ENCODE peak calls at places on chromosomes 2 and 18, in ten cellular contexts. One of them, this sample, is unnamed.

GRCh38 chr2:131572175-131572574 is 44.5 kb downstream of the CCDC74A start:
- DNase-seq in CD4-positive, alpha-beta T cell: no peak
- DNase-seq in PC-9: no peak
- DNase-seq in ovary: no peak
- DNase-seq in epithelial cell of esophagus: no peak
- DNase-seq in GM06990: no peak
- DNase-seq in neural crest cell: no peak
- DNase-seq in ascending aorta: no peak
- DNase-seq in NB4: no peak
- DNase-seq in GM12864: no peak
- DNase-seq in this sample: no peak

GRCh38 chr2:189560273-189560586 is 20.4 kb downstream of the SLC40A1 start:
- DNase-seq in CD4-positive, alpha-beta T cell: no peak
- DNase-seq in PC-9: no peak
- DNase-seq in ovary: no peak
- DNase-seq in epithelial cell of esophagus: no peak
- DNase-seq in GM06990: no peak
- DNase-seq in neural crest cell: no peak
- DNase-seq in ascending aorta: no peak
- DNase-seq in NB4: no peak
- DNase-seq in GM12864: no peak
- DNase-seq in this sample: no peak

GRCh38 chr2:60745761-60746160 is 10.3 kb upstream of the PAPOLG start:
- DNase-seq in CD4-positive, alpha-beta T cell: no peak
- DNase-seq in PC-9: no peak
- DNase-seq in ovary: no peak
- DNase-seq in epithelial cell of esophagus: no peak
- DNase-seq in GM06990: no peak
- DNase-seq in neural crest cell: no peak
- DNase-seq in ascending aorta: no peak
- DNase-seq in NB4: peak
- DNase-seq in GM12864: no peak
- DNase-seq in this sample: no peak

GRCh38 chr2:27290571-27290970 is 8.3 kb downstream of the TRIM54 start:
- DNase-seq in CD4-positive, alpha-beta T cell: no peak
- DNase-seq in PC-9: no peak
- DNase-seq in ovary: no peak
- DNase-seq in epithelial cell of esophagus: no peak
- DNase-seq in GM06990: no peak
- DNase-seq in neural crest cell: no peak
- DNase-seq in ascending aorta: no peak
- DNase-seq in NB4: no peak
- DNase-seq in GM12864: no peak
- DNase-seq in this sample: no peak

GRCh38 chr2:146952691-146953090 is 892.1 kb upstream of the ACVR2A start:
- DNase-seq in CD4-positive, alpha-beta T cell: no peak
- DNase-seq in PC-9: no peak
- DNase-seq in ovary: no peak
- DNase-seq in epithelial cell of esophagus: no peak
- DNase-seq in GM06990: no peak
- DNase-seq in neural crest cell: no peak
- DNase-seq in ascending aorta: no peak
- DNase-seq in NB4: no peak
- DNase-seq in GM12864: no peak
- DNase-seq in this sample: no peak

GRCh38 chr2:234495076-234495800 is 1.6 kb downstream of the ARL4C start:
- DNase-seq in CD4-positive, alpha-beta T cell: peak
- DNase-seq in PC-9: peak
- DNase-seq in ovary: no peak
- DNase-seq in epithelial cell of esophagus: peak
- DNase-seq in GM06990: no peak
- DNase-seq in neural crest cell: no peak
- DNase-seq in ascending aorta: no peak
- DNase-seq in NB4: no peak
- DNase-seq in GM12864: no peak
- DNase-seq in this sample: no peak

GRCh38 chr2:10384089-10384734 is 63.9 kb downstream of the ODC1 start:
- DNase-seq in CD4-positive, alpha-beta T cell: no peak
- DNase-seq in PC-9: no peak
- DNase-seq in ovary: no peak
- DNase-seq in epithelial cell of esophagus: no peak
- DNase-seq in GM06990: no peak
- DNase-seq in neural crest cell: no peak
- DNase-seq in ascending aorta: no peak
- DNase-seq in NB4: peak
- DNase-seq in GM12864: no peak
- DNase-seq in this sample: no peak

GRCh38 chr2:158213743-158214142 is 112.1 kb downstream of the UPP2 start:
- DNase-seq in CD4-positive, alpha-beta T cell: no peak
- DNase-seq in PC-9: no peak
- DNase-seq in ovary: no peak
- DNase-seq in epithelial cell of esophagus: no peak
- DNase-seq in GM06990: no peak
- DNase-seq in neural crest cell: no peak
- DNase-seq in ascending aorta: no peak
- DNase-seq in NB4: no peak
- DNase-seq in GM12864: no peak
- DNase-seq in this sample: no peak

GRCh38 chr2:81714817-81715216 is 1410.3 kb upstream of the LRRTM1 start:
- DNase-seq in CD4-positive, alpha-beta T cell: no peak
- DNase-seq in PC-9: no peak
- DNase-seq in ovary: no peak
- DNase-seq in epithelial cell of esophagus: no peak
- DNase-seq in GM06990: no peak
- DNase-seq in neural crest cell: no peak
- DNase-seq in ascending aorta: no peak
- DNase-seq in NB4: no peak
- DNase-seq in GM12864: no peak
- DNase-seq in this sample: no peak

GRCh38 chr18:26545335-26545734 is 3.0 kb downstream of the KCTD1 start:
- DNase-seq in CD4-positive, alpha-beta T cell: no peak
- DNase-seq in PC-9: no peak
- DNase-seq in ovary: no peak
- DNase-seq in epithelial cell of esophagus: no peak
- DNase-seq in GM06990: no peak
- DNase-seq in neural crest cell: no peak
- DNase-seq in ascending aorta: no peak
- DNase-seq in NB4: no peak
- DNase-seq in GM12864: no peak
- DNase-seq in this sample: no peak

DNA sequence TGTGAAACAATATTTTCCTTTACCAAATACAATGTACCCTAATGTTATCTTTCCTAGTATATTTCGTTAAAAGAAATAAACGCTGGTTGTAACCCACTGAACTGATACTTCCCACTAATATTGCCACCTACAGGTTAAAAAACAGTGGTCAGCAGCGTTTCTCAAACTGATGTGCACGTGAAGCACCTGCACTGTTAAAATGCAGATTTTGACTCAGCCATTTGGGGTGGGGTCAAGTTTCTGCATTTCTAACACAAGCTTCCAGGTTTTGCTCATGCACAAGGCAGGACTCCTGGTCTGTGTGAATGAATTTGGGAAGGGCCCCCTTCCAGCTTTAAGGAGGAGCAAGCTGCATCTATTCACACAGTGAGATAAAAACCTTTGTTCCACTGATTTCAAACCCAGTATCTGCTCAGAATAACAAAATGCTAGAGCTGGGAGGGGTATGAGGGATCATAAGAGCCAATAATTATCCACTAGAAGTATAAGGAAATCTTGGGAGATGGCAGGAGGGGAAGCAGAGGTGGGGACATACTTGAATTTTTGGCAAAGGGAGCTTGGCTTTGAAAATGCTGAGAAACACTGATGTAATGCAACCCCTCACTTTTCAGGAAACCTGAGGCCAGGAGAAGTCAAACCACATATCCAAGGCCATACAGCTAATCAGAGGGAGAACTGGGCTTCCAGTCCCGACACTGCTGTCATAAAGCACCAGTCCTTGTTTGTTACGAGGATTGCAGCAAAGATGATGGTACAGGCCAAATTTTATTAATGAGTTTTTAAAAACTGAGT is 116.2 kb downstream of the RBMS1 start:
- DNase-seq in CD4-positive, alpha-beta T cell: no peak
- DNase-seq in PC-9: no peak
- DNase-seq in ovary: no peak
- DNase-seq in epithelial cell of esophagus: no peak
- DNase-seq in GM06990: no peak
- DNase-seq in neural crest cell: no peak
- DNase-seq in ascending aorta: no peak
- DNase-seq in NB4: no peak
- DNase-seq in GM12864: no peak
- DNase-seq in this sample: no peak
- TF ChIP-seq CTCF in CD4-positive, alpha-beta T cell: no peak
- TF ChIP-seq CTCF in PC-9: no peak
- TF ChIP-seq CTCF in ovary: no peak
- TF ChIP-seq CTCF in epithelial cell of esophagus: no peak
- TF ChIP-seq CTCF in GM06990: peak
- TF ChIP-seq CTCF in neural crest cell: no peak
- TF ChIP-seq CTCF in ascending aorta: no peak
- TF ChIP-seq CTCF in NB4: peak
- TF ChIP-seq CTCF in GM12864: no peak
- TF ChIP-seq CTCF in this sample: peak

GRCh38 chr2:25041307-25041927 is 459 bp upstream of the EFR3B start:
- DNase-seq in CD4-positive, alpha-beta T cell: no peak
- DNase-seq in PC-9: peak
- DNase-seq in ovary: peak
- DNase-seq in epithelial cell of esophagus: peak
- DNase-seq in GM06990: no peak
- DNase-seq in neural crest cell: peak
- DNase-seq in ascending aorta: peak
- DNase-seq in NB4: no peak
- DNase-seq in GM12864: no peak
- DNase-seq in this sample: no peak
- TF ChIP-seq CTCF in CD4-positive, alpha-beta T cell: no peak
- TF ChIP-seq CTCF in PC-9: peak
- TF ChIP-seq CTCF in ovary: no peak
- TF ChIP-seq CTCF in epithelial cell of esophagus: peak
- TF ChIP-seq CTCF in GM06990: no peak
- TF ChIP-seq CTCF in neural crest cell: peak
- TF ChIP-seq CTCF in ascending aorta: peak
- TF ChIP-seq CTCF in NB4: no peak
- TF ChIP-seq CTCF in GM12864: peak
- TF ChIP-seq CTCF in this sample: peak

GRCh38 chr18:45726603-45727002 is 2.6 kb downstream of the SLC14A1 start:
- DNase-seq in CD4-positive, alpha-beta T cell: no peak
- DNase-seq in PC-9: no peak
- DNase-seq in ovary: no peak
- DNase-seq in epithelial cell of esophagus: no peak
- DNase-seq in GM06990: no peak
- DNase-seq in neural crest cell: no peak
- DNase-seq in ascending aorta: no peak
- DNase-seq in NB4: no peak
- DNase-seq in GM12864: no peak
- DNase-seq in this sample: no peak

GRCh38 chr18:45723921-45724320 is at the start of gene SLC14A1:
- DNase-seq in CD4-positive, alpha-beta T cell: no peak
- DNase-seq in PC-9: no peak
- DNase-seq in ovary: no peak
- DNase-seq in epithelial cell of esophagus: no peak
- DNase-seq in GM06990: no peak
- DNase-seq in neural crest cell: no peak
- DNase-seq in ascending aorta: no peak
- DNase-seq in NB4: no peak
- DNase-seq in GM12864: no peak
- DNase-seq in this sample: no peak

GRCh38 chr18:45719106-45719505 is 4.9 kb upstream of the SLC14A1 start:
- DNase-seq in CD4-positive, alpha-beta T cell: no peak
- DNase-seq in PC-9: no peak
- DNase-seq in ovary: no peak
- DNase-seq in epithelial cell of esophagus: no peak
- DNase-seq in GM06990: no peak
- DNase-seq in neural crest cell: no peak
- DNase-seq in ascending aorta: no peak
- DNase-seq in NB4: no peak
- DNase-seq in GM12864: no peak
- DNase-seq in this sample: no peak

GRCh38 chr18:45724591-45724990 is 610 bp downstream of the SLC14A1 start:
- DNase-seq in CD4-positive, alpha-beta T cell: no peak
- DNase-seq in PC-9: no peak
- DNase-seq in ovary: no peak
- DNase-seq in epithelial cell of esophagus: no peak
- DNase-seq in GM06990: no peak
- DNase-seq in neural crest cell: no peak
- DNase-seq in ascending aorta: no peak
- DNase-seq in NB4: no peak
- DNase-seq in GM12864: no peak
- DNase-seq in this sample: no peak

GRCh38 chr18:45722899-45723298 is 1.1 kb upstream of the SLC14A1 start:
- DNase-seq in CD4-positive, alpha-beta T cell: peak
- DNase-seq in PC-9: peak
- DNase-seq in ovary: peak
- DNase-seq in epithelial cell of esophagus: peak
- DNase-seq in GM06990: peak
- DNase-seq in neural crest cell: peak
- DNase-seq in ascending aorta: peak
- DNase-seq in NB4: peak
- DNase-seq in GM12864: peak
- DNase-seq in this sample: peak
- TF ChIP-seq CTCF in CD4-positive, alpha-beta T cell: peak
- TF ChIP-seq CTCF in PC-9: peak
- TF ChIP-seq CTCF in ovary: no peak
- TF ChIP-seq CTCF in epithelial cell of esophagus: peak
- TF ChIP-seq CTCF in GM06990: peak
- TF ChIP-seq CTCF in neural crest cell: peak
- TF ChIP-seq CTCF in ascending aorta: peak
- TF ChIP-seq CTCF in NB4: peak
- TF ChIP-seq CTCF in GM12864: peak
- TF ChIP-seq CTCF in this sample: peak

GRCh38 chr18:23162473-23162872 is 27.2 kb downstream of the CABLES1 start:
- DNase-seq in CD4-positive, alpha-beta T cell: no peak
- DNase-seq in PC-9: no peak
- DNase-seq in ovary: no peak
- DNase-seq in epithelial cell of esophagus: no peak
- DNase-seq in GM06990: no peak
- DNase-seq in neural crest cell: no peak
- DNase-seq in ascending aorta: no peak
- DNase-seq in NB4: no peak
- DNase-seq in GM12864: no peak
- DNase-seq in this sample: no peak

GRCh38 chr18:23156134-23156533 is 20.8 kb downstream of the CABLES1 start:
- DNase-seq in CD4-positive, alpha-beta T cell: no peak
- DNase-seq in PC-9: no peak
- DNase-seq in ovary: no peak
- DNase-seq in epithelial cell of esophagus: no peak
- DNase-seq in GM06990: no peak
- DNase-seq in neural crest cell: no peak
- DNase-seq in ascending aorta: no peak
- DNase-seq in NB4: no peak
- DNase-seq in GM12864: no peak
- DNase-seq in this sample: no peak

GRCh38 chr18:23158058-23158457 is 22.8 kb downstream of the CABLES1 start:
- DNase-seq in CD4-positive, alpha-beta T cell: no peak
- DNase-seq in PC-9: no peak
- DNase-seq in ovary: no peak
- DNase-seq in epithelial cell of esophagus: no peak
- DNase-seq in GM06990: no peak
- DNase-seq in neural crest cell: no peak
- DNase-seq in ascending aorta: no peak
- DNase-seq in NB4: no peak
- DNase-seq in GM12864: no peak
- DNase-seq in this sample: no peak

GRCh38 chr18:23155537-23155936 is 20.3 kb downstream of the CABLES1 start:
- DNase-seq in CD4-positive, alpha-beta T cell: no peak
- DNase-seq in PC-9: no peak
- DNase-seq in ovary: no peak
- DNase-seq in epithelial cell of esophagus: peak
- DNase-seq in GM06990: no peak
- DNase-seq in neural crest cell: no peak
- DNase-seq in ascending aorta: no peak
- DNase-seq in NB4: no peak
- DNase-seq in GM12864: no peak
- DNase-seq in this sample: no peak

GRCh38 chr18:23158884-23159820 is 23.9 kb downstream of the CABLES1 start:
- DNase-seq in CD4-positive, alpha-beta T cell: no peak
- DNase-seq in PC-9: no peak
- DNase-seq in ovary: no peak
- DNase-seq in epithelial cell of esophagus: no peak
- DNase-seq in GM06990: no peak
- DNase-seq in neural crest cell: no peak
- DNase-seq in ascending aorta: no peak
- DNase-seq in NB4: no peak
- DNase-seq in GM12864: no peak
- DNase-seq in this sample: no peak
- TF ChIP-seq CTCF in CD4-positive, alpha-beta T cell: no peak
- TF ChIP-seq CTCF in PC-9: no peak
- TF ChIP-seq CTCF in ovary: no peak
- TF ChIP-seq CTCF in epithelial cell of esophagus: no peak
- TF ChIP-seq CTCF in GM06990: no peak
- TF ChIP-seq CTCF in neural crest cell: no peak
- TF ChIP-seq CTCF in ascending aorta: no peak
- TF ChIP-seq CTCF in NB4: no peak
- TF ChIP-seq CTCF in GM12864: no peak
- TF ChIP-seq CTCF in this sample: no peak